ENCODE peak calls at places on chromosomes 13 and 19, in five cellular contexts. U, Q, Y, S and H are unnamed samples. For H3K36me3, the result is how much of the 10 kb centered on the place peaks cover.

GRCh38 chr13:110347535-110348308 is 40.6 kb downstream of the COL4A2 start:
- DNase-seq in S (no peak), Y (no peak), Q (no peak), U (peak), H (peak)

GRCh38 chr19:31337007-31337914 is 12.0 kb downstream of the TSHZ3 start:
- DNase-seq in Y (no peak), S (no peak), U (no peak), Q (no peak), H (no peak)

GRCh38 chr19:3122512-3122870 is 13.3 kb upstream of the GNA15 start:
- DNase-seq in U (no peak), Y (no peak), S (no peak), Q (no peak), H (no peak)

GRCh38 chr13:114313061-114313860 is 1.0 kb upstream of the CHAMP1 start:
- DNase-seq in U (no peak), S (no peak), Q (no peak), Y (peak), H (peak)

GRCh38 chr19:7869910-7870511 is 4.2 kb downstream of the PRR36 start:
- DNase-seq in Q (peak), Y (no peak), U (peak), S (peak), H (peak)

GRCh38 chr19:30570194-30570593 is 198.0 kb downstream of the ZNF536 start:
- DNase-seq in Q (no peak), Y (no peak), S (no peak), U (no peak), H (no peak)

GRCh38 chr19:49085020-49085867 is at the start of gene SNRNP70:
- DNase-seq in U (peak), Y (peak), S (peak), Q (peak), H (peak)

GRCh38 chr13:92590503-92590908 is 636.1 kb upstream of the GPC6 start:
- DNase-seq in Y (no peak), Q (no peak), U (no peak), S (no peak), H (peak)

GRCh38 chr13:92589955-92590354 is 636.7 kb upstream of the GPC6 start:
- DNase-seq in Q (no peak), S (no peak), U (no peak), Y (no peak), H (no peak)

GRCh38 chr19:3642987-3643386 is 16.4 kb upstream of the CACTIN start:
- DNase-seq in U (no peak), S (peak), Q (peak), Y (no peak), H (no peak)

GRCh38 chr19:49799271-49799797 is 13.8 kb downstream of the FUZ start:
- DNase-seq in Q (no peak), S (no peak), U (no peak), Y (no peak), H (no peak)

GRCh38 chr13:43390101-43390500 is 366.7 kb downstream of the DNAJC15 start:
- DNase-seq in U (no peak), Q (no peak), Y (no peak), S (no peak), H (peak)

GRCh38 chr13:75489502-75490263 is 7.7 kb upstream of the TBC1D4 start:
- DNase-seq in S (no peak), U (peak), Q (no peak), Y (peak), H (peak)

GRCh38 chr13:58478858-58479257 is 847.3 kb downstream of the PCDH17 start:
- DNase-seq in Q (no peak), S (no peak), Y (no peak), U (no peak), H (no peak)

GRCh38 chr19:7426986-7427385 is 61.8 kb downstream of the PEX11G start:
- DNase-seq in U (no peak), S (no peak), Q (no peak), Y (no peak), H (no peak)

GRCh38 chr19:15323496-15324235 is 8.7 kb downstream of the BRD4 start:
- DNase-seq in Q (peak), S (no peak), Y (no peak), U (peak), H (peak)

GRCh38 chr13:102145750-102146149 is 256.1 kb downstream of the FGF14 start:
- DNase-seq in Q (no peak), Y (no peak), S (peak), U (no peak), H (no peak)

GRCh38 chr13:102139626-102140025 is 262.2 kb downstream of the FGF14 start:
- DNase-seq in Q (no peak), U (no peak), Y (no peak), S (no peak), H (no peak)

GRCh38 chr13:102142473-102142826 is 259.4 kb downstream of the FGF14 start:
- DNase-seq in Y (no peak), Q (no peak), S (no peak), U (no peak), H (no peak)

GRCh38 chr13:102138635-102139225 is 263.1 kb downstream of the FGF14 start:
- DNase-seq in S (no peak), Y (no peak), U (no peak), Q (no peak), H (peak)

GRCh38 chr13:102141625-102142472 is 260.0 kb downstream of the FGF14 start:
- DNase-seq in Q (peak), U (peak), S (no peak), Y (no peak), H (peak)
- TF ChIP-seq SMC3 in Q (no peak), U (peak), S (peak), Y (peak), H (peak)

GRCh38 chr19:55386515-55386947 is 799 bp downstream of the RPL28 start:
- DNase-seq in S (no peak), Y (no peak), U (no peak), Q (no peak), H (no peak)
- H3K36me3 ChIP-seq in S (under half), Y (under half), U (under half), Q (half or more), H (under half)

GRCh38 chr13:98466634-98467236 is 110.2 kb downstream of the STK24 start:
- DNase-seq in Y (no peak), Q (peak), S (peak), U (peak), H (peak)
- TF ChIP-seq SMC3 in Y (peak), Q (no peak), S (peak), U (peak), H (peak)

GRCh38 chr19:10682397-10683063 is 18.7 kb upstream of the QTRT1 start:
- DNase-seq in S (no peak), U (no peak), Q (no peak), Y (no peak), H (no peak)

GRCh38 chr19:10683064-10683426 is 18.2 kb upstream of the QTRT1 start:
- DNase-seq in Y (no peak), Q (no peak), U (no peak), S (no peak), H (no peak)

GRCh38 chr19:10680545-10681135 is 20.6 kb upstream of the QTRT1 start:
- DNase-seq in U (no peak), S (no peak), Q (no peak), Y (no peak), H (no peak)

GRCh38 chr19:10679743-10680142 is 21.5 kb upstream of the QTRT1 start:
- DNase-seq in Q (no peak), S (no peak), U (no peak), Y (no peak), H (no peak)

GRCh38 chr19:10681658-10682057 is 19.6 kb upstream of the QTRT1 start:
- DNase-seq in U (no peak), S (no peak), Y (no peak), Q (no peak), H (no peak)
- H3K36me3 ChIP-seq in U (half or more), S (half or more), Y (half or more), Q (half or more), H (half or more)

GRCh38 chr13:52449323-52450011 is 967 bp downstream of the VPS36 start:
- DNase-seq in U (no peak), Q (no peak), S (no peak), Y (no peak), H (no peak)
- TF ChIP-seq SMC3 in U (no peak), Q (no peak), S (no peak), Y (no peak), H (no peak)

GRCh38 chr13:46134961-46135522 is 30.2 kb upstream of the CPB2 start:
- DNase-seq in Q (no peak), Y (no peak), S (no peak), U (peak), H (peak)

GRCh38 chr13:46136688-46137087 is 31.9 kb upstream of the CPB2 start:
- DNase-seq in S (no peak), Q (no peak), U (no peak), Y (no peak), H (no peak)

GRCh38 chr13:46131705-46132104 is 26.9 kb upstream of the CPB2 start:
- DNase-seq in Y (no peak), S (no peak), U (no peak), Q (no peak), H (no peak)

GRCh38 chr13:46132109-46132508 is 27.3 kb upstream of the CPB2 start:
- DNase-seq in Y (no peak), U (no peak), Q (no peak), S (no peak), H (no peak)

DNA sequence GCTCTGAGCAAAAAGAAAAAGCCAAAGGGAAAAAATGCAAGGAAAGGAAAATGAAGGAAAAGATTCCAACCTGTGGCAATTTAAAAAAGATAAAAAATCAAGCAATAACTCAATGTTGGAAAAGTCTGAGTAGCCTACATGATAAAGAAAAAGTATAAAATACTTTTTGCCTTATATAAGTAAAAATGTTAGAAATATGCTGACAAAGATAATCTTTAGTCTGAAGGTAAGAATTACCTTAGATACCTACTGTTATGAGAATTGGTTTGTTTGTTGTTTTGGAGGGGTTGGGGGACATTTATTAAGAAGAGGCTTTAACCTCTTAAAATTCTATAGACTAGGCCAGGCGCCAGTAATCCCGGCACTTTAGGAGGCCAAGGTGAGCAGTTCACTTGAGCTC is 29.7 kb upstream of the CPB2 start:
- DNase-seq in Y (no peak), U (no peak), S (no peak), Q (no peak), H (no peak)
- H3K36me3 ChIP-seq in Y (half or more), U (under half), S (under half), Q (half or more), H (under half)

GRCh38 chr19:13691569-13691968 is 72.8 kb upstream of the MRI1 start:
- DNase-seq in U (no peak), S (no peak), Q (no peak), Y (no peak), H (no peak)

GRCh38 chr19:13692096-13692495 is 72.2 kb upstream of the MRI1 start:
- DNase-seq in Q (no peak), U (no peak), S (no peak), Y (no peak), H (peak)

GRCh38 chr19:13693933-13694332 is 70.4 kb upstream of the MRI1 start:
- DNase-seq in U (no peak), Q (no peak), Y (no peak), S (no peak), H (no peak)

GRCh38 chr19:13684021-13684420 is 80.3 kb upstream of the MRI1 start:
- DNase-seq in Q (no peak), Y (no peak), S (no peak), U (no peak), H (no peak)

GRCh38 chr19:13689050-13689449 is 75.3 kb upstream of the MRI1 start:
- DNase-seq in U (peak), Q (peak), S (peak), Y (peak), H (peak)
- TF ChIP-seq SMC3 in U (no peak), Q (no peak), S (no peak), Y (no peak), H (no peak)

DNA sequence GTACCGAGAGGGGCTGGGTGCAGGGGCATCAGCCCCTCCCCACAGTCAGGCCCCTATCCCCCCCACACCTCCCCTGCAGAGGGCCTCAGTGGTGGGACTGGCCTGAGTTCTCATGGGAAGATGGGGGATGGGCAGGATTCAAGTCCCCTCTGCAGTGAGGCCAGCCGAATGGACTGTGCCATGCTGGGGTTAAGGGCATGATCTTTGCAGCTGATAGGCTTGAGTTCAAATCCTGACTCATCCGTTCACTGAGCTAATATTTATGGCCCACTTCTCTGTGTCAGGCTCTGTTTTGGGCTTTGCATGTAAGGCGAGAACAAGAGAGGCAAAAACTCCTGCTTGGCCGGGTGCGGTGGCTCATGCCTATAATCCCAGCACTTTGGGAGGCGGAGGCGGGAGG is 20.6 kb downstream of the MARK4 start:
- DNase-seq in Y (no peak), Q (no peak), U (peak), S (no peak), H (no peak)
- H3K36me3 ChIP-seq in Y (under half), Q (under half), U (under half), S (under half), H (under half)

DNA sequence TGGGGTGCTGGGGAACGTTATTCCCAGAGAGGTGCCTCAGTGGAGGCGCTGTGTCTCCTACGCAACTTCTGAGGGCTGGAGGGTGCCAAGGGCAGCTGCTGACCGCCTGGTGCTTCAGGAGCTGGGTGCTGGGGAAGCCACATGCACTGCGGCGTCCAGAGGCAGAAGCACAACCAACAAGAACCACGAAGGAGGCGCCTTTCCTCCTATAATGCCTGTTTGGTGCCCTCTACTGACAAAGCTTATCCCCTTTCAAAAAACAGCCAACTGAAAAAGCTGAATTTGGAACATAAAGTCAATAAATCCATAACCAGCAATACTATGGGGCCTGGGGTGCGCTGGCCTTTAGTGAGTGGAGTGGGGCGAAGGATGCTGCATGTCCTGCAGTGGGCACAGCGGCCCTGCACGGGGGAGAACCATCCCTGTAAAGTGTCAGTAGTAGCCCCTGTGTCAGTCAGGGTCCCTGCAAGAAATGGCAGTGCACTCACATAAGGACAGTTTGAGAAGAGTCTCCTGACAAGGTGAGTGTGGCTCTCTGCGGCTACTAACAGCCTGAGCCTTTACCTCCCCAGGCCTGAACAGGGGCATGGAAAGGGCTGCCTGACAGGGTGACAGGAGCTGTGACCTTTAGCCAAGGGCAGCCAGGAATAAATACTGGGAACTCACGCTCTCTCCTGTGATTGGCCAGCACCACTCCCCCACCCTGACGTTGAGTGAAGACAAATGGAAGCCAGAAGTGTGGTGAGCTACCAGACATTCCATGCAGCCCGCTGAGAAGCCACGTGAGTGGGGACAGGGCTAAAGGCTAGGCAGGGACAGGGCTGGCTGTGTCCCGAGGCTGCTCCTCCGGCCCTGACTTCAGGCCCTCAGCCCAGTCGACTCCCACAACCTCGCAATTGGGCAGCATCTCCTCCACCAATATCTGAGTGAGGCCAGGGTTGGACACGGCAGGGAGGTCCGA is 4.5 kb upstream of the B3GNT8 start:
- DNase-seq in Q (no peak), U (peak), S (no peak), Y (no peak), H (peak)
- TF ChIP-seq SMC3 in Q (peak), U (no peak), S (no peak), Y (no peak), H (no peak)

DNA sequence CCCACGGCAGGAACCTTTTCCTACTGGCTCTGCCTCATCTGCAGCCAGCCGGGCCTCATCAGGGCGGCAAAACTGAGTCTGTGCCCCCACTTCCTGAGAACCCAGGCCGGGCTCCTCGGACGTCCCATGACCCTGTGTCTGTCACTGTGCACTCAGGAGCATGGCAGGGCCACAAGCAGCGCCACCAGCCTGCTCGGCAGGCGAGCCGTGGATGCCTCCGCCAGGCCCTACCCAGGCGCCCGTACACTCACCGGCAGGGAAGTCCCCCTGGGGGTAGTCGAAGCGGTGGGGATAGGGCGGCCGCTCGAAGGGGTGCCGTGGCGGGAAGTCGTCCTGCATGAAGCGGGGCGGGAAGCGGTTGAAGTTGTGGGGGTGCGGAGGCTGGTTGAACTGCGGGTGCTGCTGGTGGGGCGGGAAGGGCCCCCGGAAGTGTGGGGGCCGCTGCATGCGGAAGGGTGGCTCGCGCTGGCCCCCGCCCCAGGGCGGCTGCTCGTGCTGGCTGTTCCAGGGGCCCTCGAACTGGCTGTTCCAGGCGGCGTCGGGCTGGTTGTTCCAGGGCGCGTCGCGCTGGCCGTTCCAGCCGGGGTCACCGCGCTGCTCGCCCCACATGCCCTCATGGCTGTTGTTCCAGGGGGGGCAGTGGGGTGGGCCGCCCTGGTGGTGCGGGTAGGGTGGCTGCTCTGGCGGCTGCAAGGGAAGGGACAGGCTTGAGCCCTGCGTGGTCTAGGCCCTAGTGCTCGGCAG is 17.1 kb downstream of the CHERP start:
- DNase-seq in U (no peak), Q (peak), Y (no peak), S (no peak), H (no peak)
- H3K36me3 ChIP-seq in U (half or more), Q (half or more), Y (under half), S (under half), H (half or more)